ENCODE peak calls at places on chromosomes 11 and 22, in four cellular contexts. One of them, this sample, is unnamed.

GRCh38 chr22:39314251-39314971 is 5.0 kb downstream of the RPL3 start:
- DNase-seq in left ventricle myocardium inferior: no peak
- DNase-seq in fibroblast of villous mesenchyme: no peak
- DNase-seq in HepG2: no peak
- DNase-seq in this sample: no peak

GRCh38 chr11:122706689-122707088 is 51.2 kb downstream of the UBASH3B start:
- DNase-seq in left ventricle myocardium inferior: no peak
- DNase-seq in fibroblast of villous mesenchyme: peak; percentile 68
- DNase-seq in HepG2: peak; percentile 77
- DNase-seq in this sample: peak; percentile 66

GRCh38 chr11:12499071-12499470 is 121.7 kb downstream of the PARVA start:
- DNase-seq in left ventricle myocardium inferior: no peak
- DNase-seq in fibroblast of villous mesenchyme: no peak
- DNase-seq in HepG2: no peak
- DNase-seq in this sample: no peak

GRCh38 chr11:74009230-74009547 is 304 bp upstream of the UCP3 start:
- DNase-seq in left ventricle myocardium inferior: no peak
- DNase-seq in fibroblast of villous mesenchyme: no peak
- DNase-seq in HepG2: no peak
- DNase-seq in this sample: no peak

GRCh38 chr11:10134975-10135481 is 159.0 kb downstream of the SBF2 start:
- DNase-seq in left ventricle myocardium inferior: no peak
- DNase-seq in fibroblast of villous mesenchyme: no peak
- DNase-seq in HepG2: no peak
- DNase-seq in this sample: no peak

GRCh38 chr11:70712471-70712870 is 314.1 kb downstream of the CTTN start:
- DNase-seq in left ventricle myocardium inferior: no peak
- DNase-seq in fibroblast of villous mesenchyme: no peak
- DNase-seq in HepG2: no peak
- DNase-seq in this sample: no peak

GRCh38 chr11:68840661-68841653 is 759 bp downstream of the CPT1A start:
- DNase-seq in left ventricle myocardium inferior: peak; percentile 59
- DNase-seq in fibroblast of villous mesenchyme: peak; percentile 85
- DNase-seq in HepG2: no peak
- DNase-seq in this sample: peak; percentile 56

GRCh38 chr11:11660351-11660750 is 38.5 kb upstream of the GALNT18 start:
- DNase-seq in left ventricle myocardium inferior: no peak
- DNase-seq in fibroblast of villous mesenchyme: no peak
- DNase-seq in HepG2: no peak
- DNase-seq in this sample: no peak

GRCh38 chr11:45535033-45535432 is 130.4 kb downstream of the CHST1 start:
- DNase-seq in left ventricle myocardium inferior: no peak
- DNase-seq in fibroblast of villous mesenchyme: no peak
- DNase-seq in HepG2: no peak
- DNase-seq in this sample: no peak

GRCh38 chr11:47460571-47461235 is 11.8 kb upstream of the RAPSN start:
- DNase-seq in left ventricle myocardium inferior: no peak
- DNase-seq in fibroblast of villous mesenchyme: no peak
- DNase-seq in HepG2: no peak
- DNase-seq in this sample: peak; percentile 40

GRCh38 chr11:117919326-117920275 is 9.6 kb downstream of the TMPRSS13 start:
- DNase-seq in left ventricle myocardium inferior: no peak
- DNase-seq in fibroblast of villous mesenchyme: no peak
- DNase-seq in HepG2: no peak
- DNase-seq in this sample: no peak

GRCh38 chr11:128705124-128705920 is 11.4 kb downstream of the FLI1 start:
- DNase-seq in left ventricle myocardium inferior: no peak
- DNase-seq in fibroblast of villous mesenchyme: no peak
- DNase-seq in HepG2: no peak
- DNase-seq in this sample: no peak

GRCh38 chr11:3014943-3015342 is 22.8 kb upstream of the NAP1L4 start:
- DNase-seq in left ventricle myocardium inferior: no peak
- DNase-seq in fibroblast of villous mesenchyme: no peak
- DNase-seq in HepG2: no peak
- DNase-seq in this sample: no peak

GRCh38 chr22:26438006-26438405 is 8.9 kb downstream of the ASPHD2 start:
- DNase-seq in left ventricle myocardium inferior: no peak
- DNase-seq in fibroblast of villous mesenchyme: no peak
- DNase-seq in HepG2: no peak
- DNase-seq in this sample: no peak

GRCh38 chr11:92540113-92540512 is 315.5 kb downstream of the FAT3 start:
- DNase-seq in left ventricle myocardium inferior: no peak
- DNase-seq in fibroblast of villous mesenchyme: no peak
- DNase-seq in HepG2: no peak
- DNase-seq in this sample: no peak

GRCh38 chr11:88383446-88383845 is 45.9 kb upstream of the CTSC start:
- DNase-seq in left ventricle myocardium inferior: no peak
- DNase-seq in fibroblast of villous mesenchyme: no peak
- DNase-seq in HepG2: no peak
- DNase-seq in this sample: no peak

GRCh38 chr11:94832604-94833238 is 64.6 kb downstream of the AMOTL1 start:
- DNase-seq in left ventricle myocardium inferior: no peak
- DNase-seq in fibroblast of villous mesenchyme: no peak
- DNase-seq in HepG2: peak; percentile 17
- DNase-seq in this sample: no peak

GRCh38 chr11:45879803-45880685 is 5.4 kb upstream of the MAPK8IP1 start:
- DNase-seq in left ventricle myocardium inferior: no peak
- DNase-seq in fibroblast of villous mesenchyme: peak; percentile 66
- DNase-seq in HepG2: no peak
- DNase-seq in this sample: peak; percentile 12

GRCh38 chr22:35051034-35051535 is 14.9 kb upstream of the ISX start:
- DNase-seq in left ventricle myocardium inferior: no peak
- DNase-seq in fibroblast of villous mesenchyme: no peak
- DNase-seq in HepG2: no peak
- DNase-seq in this sample: no peak

GRCh38 chr22:47409501-47410275 is 647.2 kb downstream of the TBC1D22A start:
- DNase-seq in left ventricle myocardium inferior: no peak
- DNase-seq in fibroblast of villous mesenchyme: no peak
- DNase-seq in HepG2: no peak
- DNase-seq in this sample: no peak

GRCh38 chr11:77126861-77127673 is 979 bp upstream of the MYO7A start:
- DNase-seq in left ventricle myocardium inferior: peak; percentile 51
- DNase-seq in fibroblast of villous mesenchyme: peak; percentile 43
- DNase-seq in HepG2: no peak
- DNase-seq in this sample: peak; percentile 52

GRCh38 chr22:47357493-47357892 is 595.0 kb downstream of the TBC1D22A start:
- DNase-seq in left ventricle myocardium inferior: no peak
- DNase-seq in fibroblast of villous mesenchyme: no peak
- DNase-seq in HepG2: no peak
- DNase-seq in this sample: no peak

GRCh38 chr11:93100211-93100610 is 97.6 kb downstream of the SLC36A4 start:
- DNase-seq in left ventricle myocardium inferior: no peak
- DNase-seq in fibroblast of villous mesenchyme: no peak
- DNase-seq in HepG2: no peak
- DNase-seq in this sample: no peak

GRCh38 chr11:33507967-33508366 is 192.7 kb downstream of the C11orf91 start:
- DNase-seq in left ventricle myocardium inferior: no peak
- DNase-seq in fibroblast of villous mesenchyme: peak; percentile 74
- DNase-seq in HepG2: peak; percentile 21
- DNase-seq in this sample: peak; percentile 81

GRCh38 chr11:4891996-4892640 is 10.4 kb downstream of the OR51T1 start:
- DNase-seq in left ventricle myocardium inferior: no peak
- DNase-seq in fibroblast of villous mesenchyme: peak; percentile 84
- DNase-seq in HepG2: no peak
- DNase-seq in this sample: peak; percentile 87

GRCh38 chr11:61954106-61955030 is 4.2 kb downstream of the BEST1 start:
- DNase-seq in left ventricle myocardium inferior: no peak
- DNase-seq in fibroblast of villous mesenchyme: no peak
- DNase-seq in HepG2: no peak
- DNase-seq in this sample: no peak

GRCh38 chr11:15189646-15190365 is 75.1 kb downstream of the INSC start:
- DNase-seq in left ventricle myocardium inferior: no peak
- DNase-seq in fibroblast of villous mesenchyme: peak; percentile 14
- DNase-seq in HepG2: no peak
- DNase-seq in this sample: no peak

GRCh38 chr11:68936676-68937620 is 33.3 kb downstream of the IGHMBP2 start:
- DNase-seq in left ventricle myocardium inferior: no peak
- DNase-seq in fibroblast of villous mesenchyme: no peak
- DNase-seq in HepG2: no peak
- DNase-seq in this sample: no peak

GRCh38 chr11:67441731-67442401 is 1.4 kb downstream of the CORO1B start:
- DNase-seq in left ventricle myocardium inferior: no peak
- DNase-seq in fibroblast of villous mesenchyme: no peak
- DNase-seq in HepG2: no peak
- DNase-seq in this sample: no peak

GRCh38 chr11:67438121-67438902 is 830 bp upstream of the PTPRCAP start:
- DNase-seq in left ventricle myocardium inferior: no peak
- DNase-seq in fibroblast of villous mesenchyme: no peak
- DNase-seq in HepG2: no peak
- DNase-seq in this sample: no peak

GRCh38 chr11:67440229-67441081 is 2.8 kb downstream of the CORO1B start:
- DNase-seq in left ventricle myocardium inferior: no peak
- DNase-seq in fibroblast of villous mesenchyme: no peak
- DNase-seq in HepG2: no peak
- DNase-seq in this sample: no peak

GRCh38 chr11:67441082-67441683 is 2.1 kb downstream of the CORO1B start:
- DNase-seq in left ventricle myocardium inferior: no peak
- DNase-seq in fibroblast of villous mesenchyme: no peak
- DNase-seq in HepG2: no peak
- DNase-seq in this sample: no peak

DNA sequence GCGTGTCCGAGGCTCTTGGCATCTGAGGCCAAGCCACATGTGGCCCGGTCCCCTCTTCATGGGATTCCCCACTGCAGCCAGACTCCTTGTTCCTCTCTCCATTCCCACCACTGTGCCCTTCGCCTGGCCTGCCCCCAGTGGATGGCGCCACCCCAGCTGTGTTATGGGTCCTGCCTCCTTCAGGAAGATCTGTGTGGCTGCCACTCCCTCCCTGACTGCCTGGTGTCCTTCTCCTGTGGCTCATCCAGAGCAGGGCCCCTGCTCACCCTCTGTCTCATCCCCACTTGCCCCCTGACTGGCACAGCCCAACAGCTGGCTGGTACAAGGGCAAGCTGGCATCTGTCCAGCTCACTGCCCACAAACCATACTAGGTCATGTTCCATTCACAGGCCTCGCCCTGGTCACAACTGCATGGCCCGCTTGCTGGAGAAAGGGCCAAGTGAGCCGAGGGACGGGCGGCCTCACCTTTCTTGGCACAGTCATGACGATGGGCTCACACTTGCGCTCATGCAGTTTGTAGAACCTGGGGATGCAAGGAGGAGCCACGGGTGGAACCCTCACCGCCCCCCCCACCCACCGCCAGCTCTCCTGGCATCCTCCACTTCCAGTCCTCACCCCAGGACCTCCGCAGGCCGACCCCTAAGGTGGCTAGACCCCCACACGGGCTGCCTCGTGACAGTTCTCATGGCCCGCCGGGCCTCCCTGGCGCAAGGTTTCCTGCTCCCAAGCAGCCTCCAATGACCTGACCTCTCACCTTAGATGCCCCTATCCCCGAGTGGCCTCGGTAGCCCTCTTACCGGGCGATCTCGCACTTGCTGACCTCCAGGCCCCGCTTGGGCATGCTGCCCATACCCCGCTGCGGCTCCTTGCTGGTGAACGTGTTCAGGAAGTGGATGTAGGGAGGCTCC is 2.1 kb upstream of the PTPRCAP start:
- DNase-seq in left ventricle myocardium inferior: no peak
- DNase-seq in fibroblast of villous mesenchyme: no peak
- DNase-seq in HepG2: peak; percentile 19
- DNase-seq in this sample: no peak
- H3K4me3 ChIP-seq in left ventricle myocardium inferior: no peak overlapping the region
- H3K4me3 ChIP-seq in fibroblast of villous mesenchyme: no peak overlapping the region
- H3K4me3 ChIP-seq in HepG2: no peak overlapping the region
- H3K4me3 ChIP-seq in this sample: no peak overlapping the region

DNA sequence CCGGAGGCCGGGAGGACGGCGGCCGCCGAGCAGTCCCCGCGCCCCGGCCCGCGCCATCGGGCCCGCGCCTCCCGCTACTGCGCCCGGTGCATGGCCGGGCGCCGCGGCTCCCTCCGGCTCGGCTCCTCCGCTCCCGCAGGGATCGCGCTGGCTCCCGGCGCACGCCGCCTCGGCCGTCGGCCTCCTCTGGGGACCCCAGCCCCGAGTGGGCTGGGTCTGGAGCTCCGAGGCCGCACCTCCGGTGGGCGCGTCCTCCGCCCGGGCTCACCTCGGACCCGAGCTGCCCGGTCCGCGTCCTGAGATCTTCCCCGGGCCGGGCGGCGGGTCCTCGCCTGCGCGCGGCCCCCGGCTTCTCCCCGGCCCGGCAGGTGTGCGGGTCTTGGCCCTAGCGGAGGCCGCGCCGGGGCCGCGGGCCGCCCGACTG is 251 bp downstream of the SHISA8 start:
- DNase-seq in left ventricle myocardium inferior: no peak
- DNase-seq in fibroblast of villous mesenchyme: no peak
- DNase-seq in HepG2: no peak
- DNase-seq in this sample: no peak
- H3K4me3 ChIP-seq in left ventricle myocardium inferior: peak overlapping the region; percentile 65
- H3K4me3 ChIP-seq in fibroblast of villous mesenchyme: no peak overlapping the region
- H3K4me3 ChIP-seq in HepG2: peak overlapping the region; percentile 48
- H3K4me3 ChIP-seq in this sample: no peak overlapping the region

GRCh38 chr22:30922151-30922611 is 46.4 kb downstream of the MORC2 start:
- DNase-seq in left ventricle myocardium inferior: peak; percentile 69
- DNase-seq in fibroblast of villous mesenchyme: peak; percentile 68
- DNase-seq in HepG2: no peak
- DNase-seq in this sample: peak; percentile 66

GRCh38 chr22:30919973-30920372 is 48.6 kb downstream of the MORC2 start:
- DNase-seq in left ventricle myocardium inferior: no peak
- DNase-seq in fibroblast of villous mesenchyme: no peak
- DNase-seq in HepG2: no peak
- DNase-seq in this sample: no peak

GRCh38 chr22:30923168-30923900 is 45.2 kb downstream of the MORC2 start:
- DNase-seq in left ventricle myocardium inferior: no peak
- DNase-seq in fibroblast of villous mesenchyme: no peak
- DNase-seq in HepG2: no peak
- DNase-seq in this sample: no peak

GRCh38 chr22:30920407-30920806 is 48.2 kb downstream of the MORC2 start:
- DNase-seq in left ventricle myocardium inferior: peak; percentile 81
- DNase-seq in fibroblast of villous mesenchyme: peak; percentile 68
- DNase-seq in HepG2: peak; percentile 32
- DNase-seq in this sample: peak; percentile 71

GRCh38 chr22:30921108-30921507 is 47.5 kb downstream of the MORC2 start:
- DNase-seq in left ventricle myocardium inferior: no peak
- DNase-seq in fibroblast of villous mesenchyme: no peak
- DNase-seq in HepG2: no peak
- DNase-seq in this sample: no peak
- H3K4me3 ChIP-seq in left ventricle myocardium inferior: peak overlapping the region; percentile 63
- H3K4me3 ChIP-seq in fibroblast of villous mesenchyme: peak overlapping the region; percentile 58
- H3K4me3 ChIP-seq in HepG2: no peak overlapping the region
- H3K4me3 ChIP-seq in this sample: peak overlapping the region; percentile 46

DNA sequence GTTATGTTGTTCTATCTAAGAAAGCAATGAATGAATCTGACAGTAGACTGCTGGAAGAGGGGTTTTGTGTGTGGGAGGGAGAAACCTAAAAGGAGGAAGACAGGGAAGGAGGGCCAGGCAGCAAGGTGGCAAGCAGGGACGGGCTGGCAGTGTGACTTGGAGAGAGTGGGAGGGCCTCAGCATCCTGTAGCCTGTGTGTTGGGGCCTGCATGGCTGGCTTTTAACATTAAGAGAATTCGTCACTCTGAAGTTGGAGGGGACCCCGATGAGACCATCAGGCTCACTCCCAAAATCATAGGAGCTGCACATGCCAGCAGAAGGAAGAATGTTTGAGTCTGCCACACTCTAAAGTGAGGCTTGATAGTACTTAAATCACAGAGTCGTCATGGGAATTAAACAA is 199.6 kb downstream of the TENM4 start:
- DNase-seq in left ventricle myocardium inferior: no peak
- DNase-seq in fibroblast of villous mesenchyme: no peak
- DNase-seq in HepG2: no peak
- DNase-seq in this sample: no peak
- H3K4me3 ChIP-seq in left ventricle myocardium inferior: no peak overlapping the region
- H3K4me3 ChIP-seq in fibroblast of villous mesenchyme: no peak overlapping the region
- H3K4me3 ChIP-seq in HepG2: no peak overlapping the region
- H3K4me3 ChIP-seq in this sample: no peak overlapping the region